ENCODE peak calls at places on chromosomes 2 and 18, in eight cellular contexts. M is NCI-H2029 treated with DMSO at 0.1 percent for 48 hours; Z is cardiac fibroblast; E is aorta; N is stimulated activated CD4-positive, alpha-beta T cell treated with anti-CD3 and anti-CD28 coated beads, Interleukin-1b, Interleukin-23, amount 100 ng/mL, for 48 hours; G is SHP77; O is NCI-H345; A is heart left ventricle. J is an unnamed sample.

GRCh38 chr2:156031121-156031520 is 301.4 kb downstream of the NR4A2 start:
- DNase-seq in M (no peak), Z (no peak), E (no peak), N (no peak), G (no peak), O (no peak), A (no peak), J (no peak)

GRCh38 chr2:165002638-165003037 is 47.3 kb upstream of the SLC38A11 start:
- DNase-seq in M (no peak), Z (no peak), E (no peak), N (no peak), G (no peak), O (no peak), A (no peak), J (no peak)

GRCh38 chr2:32884346-32884745 is 62.4 kb upstream of the LTBP1 start:
- DNase-seq in M (no peak), Z (no peak), E (no peak), N (no peak), G (no peak), O (no peak), A (no peak), J (no peak)

GRCh38 chr2:29747786-29748470 is 173.5 kb downstream of the ALK start:
- DNase-seq in M (peak; percentile 56), Z (peak; percentile 98), E (no peak), N (peak; percentile 37), G (no peak), O (peak; percentile 91), A (no peak), J (peak; percentile 79)

GRCh38 chr2:75021672-75022071 is 63.2 kb downstream of the POLE4 start:
- DNase-seq in M (no peak), Z (peak; percentile 51), E (no peak), N (no peak), G (no peak), O (no peak), A (no peak), J (no peak)

GRCh38 chr2:13114391-13114790 is 397.7 kb downstream of the TRIB2 start:
- DNase-seq in M (no peak), Z (peak; percentile 12), E (no peak), N (no peak), G (peak; percentile 42), O (peak; percentile 9), A (no peak), J (no peak)

GRCh38 chr2:25115249-25115883 is 53.0 kb downstream of the POMC start:
- DNase-seq in M (no peak), Z (no peak), E (no peak), N (no peak), G (no peak), O (no peak), A (no peak), J (no peak)

GRCh38 chr18:75218524-75218923 is 7.9 kb downstream of the TSHZ1 start:
- DNase-seq in M (no peak), Z (no peak), E (no peak), N (no peak), G (no peak), O (no peak), A (no peak), J (no peak)

GRCh38 chr2:173989886-173990744 is 24.9 kb upstream of the SP3 start:
- DNase-seq in M (no peak), Z (no peak), E (no peak), N (no peak), G (no peak), O (no peak), A (no peak), J (no peak)

GRCh38 chr2:30768036-30768686 is 39.1 kb downstream of the CAPN13 start:
- DNase-seq in M (no peak), Z (no peak), E (no peak), N (no peak), G (no peak), O (no peak), A (no peak), J (no peak)

GRCh38 chr2:65553504-65554074 is 121.2 kb upstream of the SPRED2 start:
- DNase-seq in M (no peak), Z (no peak), E (no peak), N (no peak), G (no peak), O (no peak), A (no peak), J (no peak)

GRCh38 chr2:70826696-70827330 is 6.4 kb upstream of the CLEC4F start:
- DNase-seq in M (no peak), Z (no peak), E (no peak), N (no peak), G (no peak), O (no peak), A (no peak), J (no peak)

GRCh38 chr2:30147196-30147714 is 448 bp downstream of the YPEL5 start:
- DNase-seq in M (no peak), Z (no peak), E (no peak), N (peak; percentile 13), G (no peak), O (no peak), A (no peak), J (no peak)

J was measured in RWPE2.